ENCODE peak calls at places on chromosome 3, in six cellular contexts. W is H1, F is K562, D is GM12891, H is HepG2, K is GM12878. X is an unnamed sample.

GRCh38 chr3:158770254-158771017 is 31.4 kb upstream of the MFSD1 start:
- DNase-seq in W (no peak), D (no peak), H (no peak), K (no peak), F (no peak), X (no peak)

GRCh38 chr3:109346770-109347295 is 9.5 kb upstream of the DPPA4 start:
- DNase-seq in D (no peak), H (no peak), W (no peak), K (no peak), F (no peak), X (no peak)

GRCh38 chr3:194269610-194270145 is 81.5 kb downstream of the CPN2 start:
- DNase-seq in K (no peak), F (peak), H (no peak), W (peak), D (no peak), X (no peak)

GRCh38 chr3:197516517-197516889 is 39.3 kb downstream of the BDH1 start:
- DNase-seq in H (peak), K (no peak), F (peak), W (no peak), D (no peak), X (no peak)

GRCh38 chr3:158570999-158571702 is at the start of gene MLF1:
- DNase-seq in D (peak), F (peak), H (peak), W (peak), K (peak), X (peak)

GRCh38 chr3:134753999-134754742 is 40.9 kb upstream of the EPHB1 start:
- DNase-seq in D (no peak), F (no peak), W (no peak), H (no peak), K (no peak), X (no peak)

GRCh38 chr3:50978991-50979667 is 304.4 kb downstream of the DOCK3 start:
- DNase-seq in F (no peak), D (no peak), K (no peak), H (no peak), W (no peak), X (no peak)

GRCh38 chr3:69442771-69443197 is 56.9 kb upstream of the FRMD4B start:
- DNase-seq in D (no peak), F (no peak), W (no peak), K (no peak), H (no peak), X (no peak)

GRCh38 chr3:169008772-169009358 is 654.6 kb downstream of the MECOM start:
- DNase-seq in W (no peak), D (no peak), K (no peak), H (no peak), F (no peak), X (no peak)

GRCh38 chr3:136250862-136251460 is 821 bp downstream of the PCCB start:
- DNase-seq in D (peak), K (peak), H (peak), W (peak), F (peak), X (no peak)

GRCh38 chr3:38725726-38726410 is 76.4 kb upstream of the SCN5A start:
- DNase-seq in W (no peak), D (no peak), F (peak), K (no peak), H (no peak), X (no peak)

GRCh38 chr3:40911928-40912327 is 287.4 kb upstream of the CTNNB1 start:
- DNase-seq in D (no peak), K (no peak), W (no peak), H (peak), F (no peak), X (no peak)

GRCh38 chr3:123632161-123632655 is 47.4 kb upstream of the HACD2 start:
- DNase-seq in K (no peak), W (no peak), D (no peak), F (no peak), H (no peak), X (no peak)

GRCh38 chr3:105042586-105042985 is 324.1 kb upstream of the ALCAM start:
- DNase-seq in K (no peak), H (no peak), W (no peak), F (no peak), D (no peak), X (no peak)

GRCh38 chr3:67093315-67093714 is 95.2 kb downstream of the KBTBD8 start:
- DNase-seq in F (no peak), W (no peak), D (no peak), K (no peak), H (no peak), X (no peak)

GRCh38 chr3:32401541-32402052 is 9.9 kb downstream of the CMTM7 start:
- DNase-seq in F (no peak), H (peak), D (peak), W (no peak), K (no peak), X (peak)

GRCh38 chr3:109927161-109927560 is 589.8 kb upstream of the DPPA4 start:
- DNase-seq in D (no peak), K (no peak), W (no peak), H (peak), F (no peak), X (no peak)

GRCh38 chr3:184338538-184338945 is 1.1 kb downstream of the FAM131A start:
- DNase-seq in H (no peak), W (peak), D (no peak), K (no peak), F (no peak), X (no peak)

GRCh38 chr3:184261270-184262165 is at the start of gene CAMK2N2:
- DNase-seq in H (peak), F (peak), W (no peak), K (no peak), D (peak), X (peak)

GRCh38 chr3:129608087-129608935 is 1.8 kb upstream of the PLXND1 start:
- DNase-seq in D (no peak), W (no peak), F (peak), H (no peak), K (no peak), X (no peak)

GRCh38 chr3:162643245-162643644 is 1146.6 kb downstream of the OTOL1 start:
- DNase-seq in H (no peak), D (no peak), W (no peak), F (no peak), K (no peak), X (no peak)

GRCh38 chr3:195159117-195159818 is 111.7 kb downstream of the XXYLT1 start:
- DNase-seq in W (no peak), K (no peak), H (no peak), F (no peak), D (no peak), X (no peak)

GRCh38 chr3:47261301-47261700 is 21.3 kb downstream of the KIF9 start:
- DNase-seq in H (no peak), W (no peak), D (no peak), F (no peak), K (no peak), X (no peak)

GRCh38 chr3:102060814-102061213 is 211.5 kb downstream of the NFKBIZ start:
- DNase-seq in F (no peak), K (peak), D (no peak), H (peak), W (no peak), X (no peak)

GRCh38 chr3:81920805-81921204 is 159.4 kb upstream of the GBE1 start:
- DNase-seq in D (no peak), W (no peak), K (no peak), F (no peak), H (no peak), X (no peak)

GRCh38 chr3:129506272-129506742 is 22.1 kb upstream of the RHO start:
- DNase-seq in H (no peak), W (no peak), D (no peak), K (no peak), F (no peak), X (no peak)

GRCh38 chr3:37833790-37834189 is 27.9 kb upstream of the CTDSPL start:
- DNase-seq in H (no peak), D (no peak), K (no peak), W (no peak), F (no peak), X (no peak)

GRCh38 chr3:61253756-61254155 is 2.5 kb upstream of the FHIT start:
- DNase-seq in D (no peak), H (no peak), W (no peak), K (no peak), F (no peak), X (no peak)

GRCh38 chr3:61250784-61251173 is 473 bp downstream of the FHIT start:
- DNase-seq in D (peak), K (peak), W (no peak), H (peak), F (peak), X (no peak)

GRCh38 chr3:61252836-61253235 is 1.6 kb upstream of the FHIT start:
- DNase-seq in W (no peak), F (no peak), D (no peak), K (no peak), H (no peak), X (no peak)

GRCh38 chr3:61248496-61248895 is 2.8 kb downstream of the FHIT start:
- DNase-seq in K (no peak), W (no peak), H (no peak), F (no peak), D (no peak), X (no peak)

DNA sequence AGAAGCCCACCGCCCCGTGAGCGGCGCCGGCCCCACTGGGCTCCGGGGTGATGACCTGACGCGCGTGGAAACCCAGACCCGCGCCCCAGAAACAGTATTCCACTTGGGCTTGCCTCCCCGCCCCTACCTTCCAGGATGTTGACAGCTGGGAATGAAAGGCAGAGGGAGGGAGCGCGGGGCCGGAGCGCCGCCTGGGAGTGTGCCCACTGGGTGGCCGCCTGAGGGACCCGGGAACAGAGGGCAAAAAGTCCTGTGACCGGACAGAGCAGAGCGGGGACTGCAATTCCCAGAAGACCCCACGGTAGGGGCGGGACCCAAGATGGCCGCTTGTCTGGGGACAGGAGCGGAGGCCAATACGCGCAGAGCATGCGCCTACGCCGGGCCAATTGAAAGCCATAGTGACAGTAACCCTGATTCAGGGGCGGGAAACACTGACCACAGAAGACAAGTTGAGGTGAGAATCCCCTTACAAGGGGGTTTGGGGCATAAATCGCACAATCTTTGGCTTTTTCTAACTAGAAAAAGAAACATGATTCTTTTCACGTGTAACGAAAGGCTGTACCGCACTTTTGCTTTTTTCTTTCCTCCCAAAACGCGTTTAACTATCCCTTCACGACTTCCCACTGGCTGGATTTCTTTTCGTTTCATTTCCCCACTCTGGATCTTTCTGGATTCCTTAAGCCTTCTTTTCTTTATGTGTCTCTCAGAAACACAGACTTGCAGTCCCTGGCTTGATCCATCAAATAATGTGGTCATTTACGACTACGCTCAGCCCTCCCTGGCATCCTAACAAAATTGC is at the start of gene FHIT:
- DNase-seq in W (peak), F (peak), H (peak), D (peak), K (peak), X (peak)
- TF ChIP-seq POLR2A in W (peak), F (peak), H (peak), D (no peak), K (peak), X (peak)

DNA sequence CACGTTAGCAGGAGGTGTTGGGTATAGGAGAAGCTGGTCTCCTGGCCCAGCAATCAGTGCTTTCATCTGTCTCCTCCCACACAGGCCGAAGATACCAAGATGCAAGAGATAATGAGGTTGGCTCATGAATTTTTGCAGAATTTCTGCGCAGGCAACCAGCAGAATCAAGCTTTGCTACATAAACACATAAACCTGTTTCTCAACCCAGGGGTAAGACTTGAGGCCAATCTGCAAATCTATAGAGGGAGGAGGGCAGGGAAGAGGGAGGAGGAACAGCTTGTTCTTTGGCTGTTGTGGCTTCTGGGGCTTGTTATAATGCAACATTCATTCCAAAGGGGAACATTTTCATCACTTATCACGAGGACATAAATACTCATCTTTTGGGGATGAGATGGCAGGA is 195.3 kb downstream of the ITPR1 start:
- DNase-seq in D (no peak), F (no peak), K (no peak), W (no peak), H (no peak), X (no peak)
- TF ChIP-seq POLR2AphosphoS5 in D (no peak), F (no peak), K (no peak), W (no peak), H (no peak), X (no peak)

GRCh38 chr3:182309120-182309519 is 484.2 kb upstream of the ATP11B start:
- DNase-seq in F (no peak), D (no peak), K (no peak), H (peak), W (no peak), X (no peak)
- TF ChIP-seq TAF1 in F (no peak), D (no peak), K (no peak), H (no peak), W (no peak), X (no peak)

GRCh38 chr3:127590593-127591477 is at the start of gene TPRA1:
- DNase-seq in D (peak), F (peak), H (peak), W (peak), K (peak), X (peak)
- TF ChIP-seq POLR2A in D (peak), F (no peak), H (no peak), W (peak), K (peak), X (no peak)